ENCODE peak calls at places on chromosomes 2 and 18, in ten cellular contexts. D, W, B, K, X, A, M, Q, O and V are unnamed samples.

GRCh38 chr18:62516242-62516641 is 6.6 kb upstream of the ZCCHC2 start:
- DNase-seq in A (no peak), X (no peak), M (no peak), Q (no peak), W (no peak), B (no peak), K (no peak), O (no peak), D (no peak), V (no peak)

GRCh38 chr2:180006781-180007579 is at the start of gene CWC22:
- DNase-seq in X (peak), M (peak), A (peak), K (peak), Q (peak), D (peak), W (peak), O (peak), B (peak), V (peak)

GRCh38 chr2:2059199-2059598 is 271.9 kb downstream of the MYT1L start:
- DNase-seq in W (no peak), K (no peak), X (no peak), Q (no peak), A (no peak), O (no peak), D (no peak), B (no peak), M (no peak), V (no peak)

GRCh38 chr18:35524236-35524635 is 26.5 kb upstream of the INO80C start:
- DNase-seq in Q (no peak), K (no peak), M (no peak), B (no peak), X (no peak), O (no peak), D (no peak), W (no peak), A (no peak), V (peak)

GRCh38 chr2:152440049-152440448 is 105.1 kb downstream of the FMNL2 start:
- DNase-seq in D (no peak), A (no peak), W (no peak), Q (peak), K (no peak), X (peak), M (no peak), O (no peak), B (no peak), V (no peak)

GRCh38 chr2:84963692-84964405 is 7.1 kb upstream of the KCMF1 start:
- DNase-seq in M (peak), B (no peak), A (peak), X (no peak), D (no peak), K (peak), W (no peak), O (peak), Q (no peak), V (no peak)

GRCh38 chr2:135607561-135607960 is 76.3 kb downstream of the R3HDM1 start:
- DNase-seq in A (peak), D (no peak), K (no peak), X (no peak), B (no peak), M (peak), O (peak), Q (no peak), W (no peak), V (no peak)

GRCh38 chr2:2191110-2191707 is 139.9 kb downstream of the MYT1L start:
- DNase-seq in M (no peak), Q (no peak), D (no peak), A (no peak), B (no peak), O (no peak), X (no peak), K (no peak), W (no peak), V (no peak)

GRCh38 chr2:204428675-204429074 is 116.6 kb upstream of the PARD3B start:
- DNase-seq in O (no peak), M (no peak), K (no peak), A (no peak), W (no peak), B (no peak), Q (no peak), X (no peak), D (no peak), V (no peak)

GRCh38 chr18:47050468-47050867 is 15.0 kb upstream of the ELOA2 start:
- DNase-seq in D (peak), O (peak), Q (peak), X (no peak), M (peak), B (no peak), W (no peak), K (peak), A (peak), V (no peak)

GRCh38 chr2:187993516-187993915 is 298.2 kb upstream of the GULP1 start:
- DNase-seq in M (peak), O (peak), W (no peak), D (no peak), A (no peak), X (no peak), Q (peak), B (no peak), K (no peak), V (no peak)

GRCh38 chr2:172211507-172211906 is 108.8 kb upstream of the DLX2 start:
- DNase-seq in W (no peak), M (peak), B (no peak), X (no peak), A (peak), K (no peak), Q (no peak), O (peak), D (no peak), V (peak)

GRCh38 chr2:44291281-44292248 is 16.3 kb downstream of the SLC3A1 start:
- DNase-seq in A (peak), D (no peak), M (peak), X (peak), B (no peak), K (peak), Q (peak), W (peak), O (peak), V (no peak)

GRCh38 chr2:190173382-190173781 is 110.9 kb upstream of the MSTN start:
- DNase-seq in A (no peak), B (no peak), M (peak), Q (no peak), W (no peak), D (no peak), K (no peak), O (no peak), X (no peak), V (no peak)

GRCh38 chr2:218382785-218383184 is 712 bp downstream of the SLC11A1 start:
- DNase-seq in W (no peak), A (no peak), O (no peak), D (no peak), K (no peak), B (no peak), M (no peak), X (no peak), Q (no peak), V (no peak)

GRCh38 chr18:59646228-59646945 is 50.8 kb downstream of the CCBE1 start:
- DNase-seq in D (no peak), O (no peak), Q (no peak), M (no peak), X (peak), A (peak), K (no peak), W (no peak), B (no peak), V (no peak)

GRCh38 chr2:28665041-28665704 is 86.5 kb upstream of the PPP1CB start:
- DNase-seq in D (no peak), W (peak), Q (peak), M (peak), O (peak), K (no peak), X (no peak), B (no peak), A (peak), V (peak)

DNA sequence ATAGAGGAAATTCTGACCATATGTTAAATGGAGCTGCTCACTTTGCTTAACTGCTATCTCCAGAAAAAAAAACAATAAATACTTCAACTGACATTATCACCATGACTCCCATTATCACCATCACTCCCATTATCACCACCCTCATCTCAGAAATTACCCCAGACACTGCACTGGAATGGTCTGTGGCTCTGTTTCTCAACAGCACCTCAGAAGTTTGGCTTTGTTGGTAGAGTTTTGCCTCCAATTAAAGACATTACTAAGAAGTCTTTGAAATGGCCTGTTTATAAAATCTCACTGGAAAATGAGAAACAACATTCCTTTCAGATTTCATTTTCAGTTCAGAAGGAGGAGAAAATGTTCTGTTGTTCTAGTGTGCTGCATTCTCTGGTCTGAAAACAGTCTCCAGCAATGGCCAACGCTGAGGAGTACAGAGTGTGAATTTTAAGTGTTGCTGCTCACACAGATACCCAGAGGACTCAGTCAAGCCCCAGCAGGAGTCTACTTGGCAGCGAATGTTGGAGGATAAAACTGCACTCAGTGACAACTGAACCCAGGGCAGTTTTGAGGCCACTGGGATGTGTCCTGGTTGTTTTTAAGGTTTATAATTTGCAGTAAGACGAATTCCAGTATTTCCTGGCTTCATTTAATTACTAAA is 364.5 kb upstream of the CDH2 start:
- DNase-seq in D (no peak), O (no peak), X (no peak), Q (no peak), A (no peak), B (no peak), W (no peak), K (no peak), M (no peak), V (no peak)
- H3K4me3 ChIP-seq in D (no peak), O (no peak), X (no peak), Q (no peak), A (no peak), B (no peak), W (no peak), K (no peak), M (no peak), V (no peak)

DNA sequence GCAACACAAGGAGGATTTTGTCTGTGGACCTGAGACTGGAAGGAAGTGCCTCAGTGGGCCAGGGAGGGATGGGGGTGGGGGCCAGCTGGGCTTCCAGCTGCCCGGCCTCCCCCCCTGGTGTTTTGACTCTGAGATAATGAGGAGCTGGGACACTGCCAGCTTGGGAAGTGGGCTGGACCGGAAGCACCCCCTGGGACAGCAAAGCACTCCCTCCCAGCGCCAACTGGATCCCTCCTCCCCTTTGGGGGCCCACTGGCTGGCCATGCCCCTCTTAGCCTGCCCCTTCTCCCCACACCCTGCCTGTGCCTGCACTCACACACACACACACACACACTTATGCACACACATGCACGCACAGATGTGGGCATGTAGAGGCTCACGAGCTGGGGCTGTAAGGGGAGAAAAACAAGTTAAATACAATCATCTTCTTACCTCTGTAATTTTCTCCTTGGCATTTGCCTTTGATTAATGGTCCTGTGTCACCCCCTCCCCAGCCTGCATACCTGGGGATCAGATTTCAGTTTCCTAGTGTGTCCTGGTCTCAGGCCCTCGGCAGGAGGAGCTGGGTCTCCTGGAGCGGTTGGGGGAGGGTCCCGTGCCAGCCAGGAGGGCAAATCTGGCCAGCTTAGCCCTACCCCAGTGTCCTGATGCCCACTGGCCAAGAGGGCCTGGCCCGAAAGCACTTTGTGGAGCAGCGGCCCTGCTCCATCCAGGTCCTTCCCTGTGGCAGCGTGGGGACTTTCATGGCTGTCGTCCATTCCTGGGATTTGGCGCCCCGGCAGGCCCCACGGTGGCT is 3.6 kb downstream of the ITM2C start:
- DNase-seq in M (no peak), W (peak), A (no peak), X (peak), K (no peak), Q (peak), B (peak), O (no peak), D (no peak), V (no peak)
- H3K4me3 ChIP-seq in M (no peak), W (no peak), A (no peak), X (peak), K (no peak), Q (peak), B (no peak), O (no peak), D (no peak), V (no peak)

DNA sequence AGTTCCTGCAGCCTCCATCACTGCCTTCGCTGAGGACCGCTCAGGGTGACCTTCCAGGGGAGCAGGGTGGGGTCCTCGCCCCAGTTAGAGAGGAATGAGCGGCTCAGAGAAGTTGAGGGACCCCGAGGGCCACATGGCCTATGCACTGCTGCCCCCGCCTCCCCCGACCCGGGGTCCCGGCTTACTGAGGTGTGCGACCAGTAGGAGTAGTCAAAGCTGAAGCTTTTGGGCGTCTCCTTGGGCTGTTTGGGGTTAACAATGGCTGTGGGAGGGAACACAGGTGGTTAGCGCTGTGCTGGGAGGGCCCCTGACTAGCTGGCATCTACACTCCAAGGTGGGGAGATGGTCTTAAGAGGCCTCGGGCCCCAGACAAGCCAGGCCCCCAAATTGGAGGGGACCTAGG is 31.0 kb downstream of the KIF1A start:
- DNase-seq in X (no peak), W (no peak), B (peak), A (no peak), K (no peak), D (no peak), O (no peak), M (no peak), Q (no peak), V (no peak)
- H3K4me3 ChIP-seq in X (no peak), W (no peak), B (no peak), A (no peak), K (no peak), D (no peak), O (no peak), M (no peak), Q (no peak), V (no peak)

GRCh38 chr2:238771639-238772038 is 76.2 kb upstream of the TWIST2 start:
- DNase-seq in W (no peak), X (peak), K (no peak), A (peak), O (no peak), Q (no peak), B (no peak), M (peak), D (no peak), V (peak)
- H3K4me3 ChIP-seq in W (no peak), X (no peak), K (no peak), A (no peak), O (no peak), Q (no peak), B (no peak), M (no peak), D (no peak), V (peak)

DNA sequence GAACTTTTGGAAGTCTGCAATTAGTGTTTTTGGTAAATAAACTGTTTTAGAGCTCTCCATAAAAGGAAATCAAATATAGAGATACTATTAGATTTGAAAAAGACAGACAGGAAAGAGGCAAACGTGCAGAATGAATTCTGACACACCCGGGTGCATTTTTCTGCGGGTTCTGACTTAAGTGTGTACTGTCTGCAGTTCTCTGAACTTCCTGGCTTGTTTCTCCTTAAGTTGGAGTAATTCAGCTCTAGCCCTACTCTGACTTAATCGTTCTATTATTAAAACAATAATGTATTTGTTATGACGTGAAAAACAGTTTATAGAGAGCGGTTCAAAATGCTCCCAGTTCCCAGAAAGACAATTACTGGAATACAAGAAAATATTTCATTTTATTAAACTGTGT is 305.9 kb downstream of the ARHGAP15 start:
- DNase-seq in O (peak), A (peak), K (no peak), W (no peak), M (no peak), X (no peak), D (no peak), B (no peak), Q (no peak), V (no peak)
- H3K4me3 ChIP-seq in O (no peak), A (no peak), K (no peak), W (no peak), M (no peak), X (no peak), D (no peak), B (no peak), Q (no peak), V (no peak)

DNA sequence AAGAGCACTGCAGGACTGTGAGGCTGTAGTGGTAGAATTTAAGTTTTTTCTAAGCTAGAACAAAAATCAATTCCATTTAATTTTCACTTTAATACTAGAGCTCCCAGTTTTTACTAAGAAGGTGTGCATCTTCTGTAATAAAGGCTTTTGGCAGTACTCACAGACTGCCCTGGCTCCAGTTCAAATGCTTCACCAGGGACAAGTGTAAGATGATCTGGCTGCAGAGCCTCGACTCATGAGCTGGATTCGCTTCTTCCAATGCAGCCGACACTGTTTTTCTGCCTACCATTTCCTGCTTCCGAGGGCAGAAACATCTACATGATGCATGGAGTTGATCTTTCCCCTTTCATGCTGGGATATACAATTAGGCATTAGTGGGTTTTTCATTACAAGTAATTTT is 87.0 kb downstream of the FARSB start:
- DNase-seq in M (peak), K (no peak), D (no peak), X (no peak), W (no peak), B (no peak), Q (no peak), A (peak), O (peak), V (no peak)
- H3K4me3 ChIP-seq in M (no peak), K (no peak), D (no peak), X (no peak), W (no peak), B (no peak), Q (no peak), A (no peak), O (no peak), V (no peak)

DNA sequence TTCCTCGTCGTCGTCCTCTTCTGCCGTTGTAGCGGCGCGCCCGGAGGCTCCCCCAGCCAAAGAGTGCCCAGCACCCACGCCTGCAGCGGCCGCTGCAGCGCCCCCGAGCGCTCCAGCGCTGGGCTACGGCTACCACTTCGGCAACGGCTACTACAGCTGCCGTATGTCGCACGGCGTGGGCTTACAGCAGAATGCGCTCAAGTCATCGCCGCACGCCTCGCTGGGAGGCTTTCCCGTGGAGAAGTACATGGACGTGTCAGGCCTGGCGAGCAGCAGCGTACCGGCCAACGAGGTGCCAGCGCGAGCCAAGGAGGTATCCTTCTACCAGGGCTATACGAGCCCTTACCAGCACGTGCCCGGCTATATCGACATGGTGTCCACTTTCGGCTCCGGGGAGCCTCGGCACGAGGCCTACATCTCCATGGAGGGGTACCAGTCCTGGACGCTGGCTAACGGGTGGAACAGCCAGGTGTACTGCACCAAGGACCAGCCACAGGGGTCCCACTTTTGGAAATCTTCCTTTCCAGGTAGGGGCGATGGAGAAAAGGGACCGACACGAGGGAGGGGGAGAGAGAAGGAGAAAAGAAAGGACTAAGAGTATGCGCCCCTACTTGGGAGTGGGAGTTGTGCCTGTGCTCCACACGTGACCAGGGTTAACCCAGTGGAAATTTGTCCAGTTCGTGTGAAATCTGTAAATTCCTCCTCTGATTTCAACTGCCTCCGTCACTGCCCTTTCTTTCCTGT is 796 bp downstream of the HOXD13 start:
- DNase-seq in O (no peak), K (no peak), M (no peak), W (peak), A (peak), D (no peak), Q (peak), X (peak), B (no peak), V (no peak)
- H3K4me3 ChIP-seq in O (no peak), K (no peak), M (no peak), W (peak), A (peak), D (no peak), Q (peak), X (peak), B (no peak), V (peak)

DNA sequence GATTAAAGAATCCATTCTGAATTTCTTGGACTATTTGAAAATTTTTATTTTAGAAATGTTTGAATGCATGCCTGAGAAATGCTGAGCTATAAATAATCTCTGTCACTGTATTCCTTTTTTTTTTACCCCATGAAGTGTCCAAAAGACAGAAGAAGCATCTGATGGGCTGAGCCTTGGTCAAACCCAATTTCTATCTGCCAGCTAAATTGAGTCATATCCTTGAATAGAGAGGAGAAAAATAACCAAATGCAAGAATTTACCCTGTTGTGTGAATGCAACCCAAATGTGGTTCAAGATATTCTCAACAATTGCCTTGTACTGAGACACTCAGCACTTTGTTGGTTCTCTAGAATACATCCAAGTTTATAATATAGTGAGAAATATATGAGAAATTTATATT is 223.5 kb downstream of the UBE2E3 start:
- DNase-seq in O (peak), K (no peak), D (no peak), X (no peak), Q (no peak), M (peak), W (no peak), B (no peak), A (peak), V (no peak)
- H3K4me3 ChIP-seq in O (no peak), K (no peak), D (no peak), X (no peak), Q (no peak), M (no peak), W (no peak), B (no peak), A (peak), V (no peak)

GRCh38 chr2:3404495-3404894 is 25.0 kb downstream of the TRAPPC12 start:
- DNase-seq in X (no peak), A (no peak), B (no peak), M (no peak), Q (no peak), O (no peak), W (no peak), K (no peak), D (no peak), V (no peak)
- H3K4me3 ChIP-seq in X (no peak), A (no peak), B (no peak), M (no peak), Q (no peak), O (no peak), W (no peak), K (no peak), D (no peak), V (no peak)